ENCODE peak calls at places on chromosome 15, in eight cellular contexts. H is mucosa of descending colon; E is iPS DF 6.9; W is uterus; T is body of pancreas; S is effector memory CD4-positive, alpha-beta T cell; B is HCT116; R is suprapubic skin. A is an unnamed sample. For H3K4me1 and H3K9me3, the result is how much of the 10 kb centered on the place peaks cover.

GRCh38 chr15:59290311-59291213 is 82.1 kb downstream of the MYO1E start:
- DNase-seq in H (no peak), E (no peak), W (no peak), T (no peak), S (no peak), B (no peak), R (no peak), A (no peak)

GRCh38 chr15:90667063-90667754 is 49.9 kb upstream of the BLM start:
- DNase-seq in H (no peak), E (no peak), W (no peak), T (no peak), S (no peak), B (no peak), R (no peak), A (no peak)

GRCh38 chr15:34701536-34701935 is 53.3 kb downstream of the GJD2 start:
- DNase-seq in H (no peak), E (no peak), W (no peak), T (no peak), S (no peak), B (no peak), R (no peak), A (no peak)

GRCh38 chr15:83365370-83365938 is 81.0 kb upstream of the BNC1 start:
- DNase-seq in H (no peak), E (no peak), W (peak), T (no peak), S (no peak), B (peak), R (no peak), A (no peak)

GRCh38 chr15:56736308-56736707 is 3.0 kb upstream of the ZNF280D start:
- DNase-seq in H (no peak), E (no peak), W (no peak), T (no peak), S (no peak), B (no peak), R (no peak), A (no peak)

GRCh38 chr15:65060641-65061397 is 7.0 kb downstream of the RASL12 start:
- DNase-seq in H (no peak), E (no peak), W (no peak), T (no peak), S (no peak), B (no peak), R (peak), A (peak)

GRCh38 chr15:70171224-70171886 is 73.6 kb upstream of the TLE3 start:
- DNase-seq in H (no peak), E (no peak), W (no peak), T (no peak), S (no peak), B (no peak), R (no peak), A (no peak)

GRCh38 chr15:57537951-57538506 is 53.7 kb upstream of the MYZAP start:
- DNase-seq in H (no peak), E (no peak), W (no peak), T (no peak), S (no peak), B (no peak), R (no peak), A (no peak)

GRCh38 chr15:70613259-70613658 is 150.1 kb downstream of the UACA start:
- DNase-seq in H (no peak), E (no peak), W (no peak), T (no peak), S (no peak), B (no peak), R (no peak), A (no peak)

GRCh38 chr15:31459011-31459748 is 132.5 kb downstream of the KLF13 start:
- DNase-seq in H (no peak), E (no peak), W (no peak), T (no peak), S (no peak), B (no peak), R (peak), A (no peak)

GRCh38 chr15:22888120-22888859 is 49.8 kb downstream of the NIPA2 start:
- DNase-seq in H (no peak), E (no peak), W (no peak), T (no peak), S (no peak), B (no peak), R (peak), A (no peak)

GRCh38 chr15:101240364-101240763 is 11.5 kb downstream of the CHSY1 start:
- DNase-seq in H (no peak), E (no peak), W (no peak), T (no peak), S (no peak), B (no peak), R (no peak), A (no peak)

GRCh38 chr15:78909791-78910228 is 35.0 kb downstream of the CTSH start:
- DNase-seq in H (no peak), E (peak), W (no peak), T (peak), S (no peak), B (peak), R (no peak), A (no peak)

GRCh38 chr15:85533949-85534543 is 153.6 kb downstream of the AKAP13 start:
- DNase-seq in H (no peak), E (no peak), W (no peak), T (no peak), S (no peak), B (no peak), R (no peak), A (no peak)

GRCh38 chr15:29262738-29263137 is 6.9 kb downstream of the NSMCE3 start:
- DNase-seq in H (no peak), E (no peak), W (no peak), T (no peak), S (no peak), B (no peak), R (no peak), A (no peak)

GRCh38 chr15:28086175-28086703 is 12.9 kb downstream of the OCA2 start:
- DNase-seq in H (no peak), E (no peak), W (no peak), T (peak), S (no peak), B (peak), R (no peak), A (no peak)

GRCh38 chr15:27872355-27872754 is 226.8 kb downstream of the OCA2 start:
- DNase-seq in H (no peak), E (no peak), W (no peak), T (no peak), S (no peak), B (no peak), R (no peak), A (no peak)

GRCh38 chr15:82531496-82532382 is 8.5 kb downstream of the RPS17 start:
- DNase-seq in H (no peak), E (no peak), W (no peak), T (no peak), S (no peak), B (no peak), R (no peak), A (no peak)

GRCh38 chr15:68154923-68155559 is 50.1 kb downstream of the CALML4 start:
- DNase-seq in H (no peak), E (peak), W (peak), T (peak), S (no peak), B (peak), R (no peak), A (no peak)

GRCh38 chr15:100123611-100124010 is 218.2 kb downstream of the ADAMTS17 start:
- DNase-seq in H (no peak), E (no peak), W (no peak), T (no peak), S (no peak), B (no peak), R (no peak), A (peak)

GRCh38 chr15:95059346-95059905 is 828.1 kb downstream of the MCTP2 start:
- DNase-seq in H (no peak), E (no peak), W (no peak), T (no peak), S (no peak), B (no peak), R (no peak), A (no peak)

GRCh38 chr15:80343610-80344009 is 60.6 kb upstream of the ARNT2 start:
- DNase-seq in H (no peak), E (no peak), W (peak), T (peak), S (no peak), B (no peak), R (no peak), A (no peak)

GRCh38 chr15:58572521-58572920 is 140.7 kb downstream of the LIPC start:
- DNase-seq in H (no peak), E (no peak), W (no peak), T (no peak), S (no peak), B (no peak), R (no peak), A (no peak)

GRCh38 chr15:56608140-56608778 is 125.0 kb downstream of the ZNF280D start:
- DNase-seq in H (no peak), E (no peak), W (no peak), T (no peak), S (no peak), B (no peak), R (no peak), A (no peak)

GRCh38 chr15:100429116-100429728 is 87.4 kb upstream of the ADAMTS17 start:
- DNase-seq in H (no peak), E (no peak), W (peak), T (peak), S (no peak), B (no peak), R (no peak), A (no peak)

GRCh38 chr15:57348081-57348480 is 28.2 kb upstream of the CGNL1 start:
- DNase-seq in H (no peak), E (no peak), W (no peak), T (no peak), S (no peak), B (no peak), R (no peak), A (no peak)

GRCh38 chr15:58627046-58627445 is 122.5 kb downstream of the ADAM10 start:
- DNase-seq in H (no peak), E (no peak), W (no peak), T (no peak), S (no peak), B (no peak), R (no peak), A (no peak)

GRCh38 chr15:35583863-35584528 is 38.0 kb upstream of the DPH6 start:
- DNase-seq in H (no peak), E (no peak), W (peak), T (no peak), S (no peak), B (no peak), R (no peak), A (no peak)

GRCh38 chr15:50355980-50356379 is 982 bp upstream of the GABPB1 start:
- DNase-seq in H (no peak), E (no peak), W (no peak), T (no peak), S (no peak), B (no peak), R (no peak), A (no peak)

GRCh38 chr15:69119016-69119415 is 41.4 kb upstream of the GLCE start:
- DNase-seq in H (no peak), E (no peak), W (no peak), T (no peak), S (no peak), B (no peak), R (no peak), A (no peak)

GRCh38 chr15:90095521-90095959 is 6.7 kb downstream of the IDH2 start:
- DNase-seq in H (peak), E (no peak), W (no peak), T (peak), S (no peak), B (no peak), R (no peak), A (peak)

GRCh38 chr15:101172421-101173097 is 79.3 kb downstream of the CHSY1 start:
- DNase-seq in H (no peak), E (no peak), W (no peak), T (no peak), S (no peak), B (no peak), R (peak), A (no peak)

GRCh38 chr15:79349526-79349925 is 38.6 kb downstream of the TMED3 start:
- DNase-seq in H (no peak), E (no peak), W (no peak), T (no peak), S (no peak), B (no peak), R (no peak), A (no peak)

GRCh38 chr15:96693990-96694517 is 363.6 kb downstream of the NR2F2 start:
- DNase-seq in H (no peak), E (no peak), W (no peak), T (no peak), S (no peak), B (no peak), R (no peak), A (no peak)

GRCh38 chr15:98801234-98801561 is 152.9 kb downstream of the IGF1R start:
- DNase-seq in H (no peak), E (no peak), W (no peak), T (no peak), S (no peak), B (no peak), R (no peak), A (no peak)

GRCh38 chr15:82677720-82678323 is 30.7 kb upstream of the CPEB1 start:
- DNase-seq in H (no peak), E (no peak), W (no peak), T (no peak), S (no peak), B (no peak), R (no peak), A (peak)

GRCh38 chr15:48667701-48668100 is 22.2 kb upstream of the FBN1 start:
- DNase-seq in H (no peak), E (no peak), W (no peak), T (no peak), S (no peak), B (no peak), R (no peak), A (no peak)

DNA sequence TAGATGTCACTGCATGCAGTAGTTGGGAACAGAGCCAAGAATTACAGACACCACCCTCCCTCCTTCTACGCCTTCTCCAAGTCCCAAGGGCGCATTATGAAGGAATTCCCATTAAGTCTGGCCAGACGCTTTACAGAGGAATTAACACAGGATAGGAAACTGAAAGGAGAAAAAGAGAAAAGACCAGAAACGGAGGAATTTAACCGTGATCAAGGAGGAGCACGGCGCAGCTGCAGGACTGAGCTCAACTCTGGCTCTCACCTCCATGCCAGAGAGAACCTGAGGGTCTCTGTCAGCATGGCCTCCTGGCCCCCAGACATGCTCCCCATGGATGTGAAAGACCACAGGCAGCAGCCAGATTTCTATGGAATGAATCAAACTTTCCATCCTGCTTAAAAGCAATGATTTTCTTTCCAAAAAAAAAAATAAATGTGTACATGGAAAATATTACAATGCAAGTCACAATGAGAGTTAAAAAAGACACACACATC is 13.7 kb downstream of the ATP10A start:
- DNase-seq in H (no peak), E (no peak), W (no peak), T (no peak), S (no peak), B (no peak), R (no peak), A (peak)
- H3K4me1 ChIP-seq in H (under half), E (under half), W (under half), T (under half), S (half or more), B (under half), R (under half), A (under half)

GRCh38 chr15:25052191-25052999 is 97.6 kb downstream of the SNRPN start:
- DNase-seq in H (peak), E (no peak), W (peak), T (no peak), S (no peak), B (no peak), R (no peak), A (peak)
- H3K9me3 ChIP-seq in H (half or more), E (under half), W (half or more), T (half or more), S (half or more), B (under half), R (half or more), A (half or more)

DNA sequence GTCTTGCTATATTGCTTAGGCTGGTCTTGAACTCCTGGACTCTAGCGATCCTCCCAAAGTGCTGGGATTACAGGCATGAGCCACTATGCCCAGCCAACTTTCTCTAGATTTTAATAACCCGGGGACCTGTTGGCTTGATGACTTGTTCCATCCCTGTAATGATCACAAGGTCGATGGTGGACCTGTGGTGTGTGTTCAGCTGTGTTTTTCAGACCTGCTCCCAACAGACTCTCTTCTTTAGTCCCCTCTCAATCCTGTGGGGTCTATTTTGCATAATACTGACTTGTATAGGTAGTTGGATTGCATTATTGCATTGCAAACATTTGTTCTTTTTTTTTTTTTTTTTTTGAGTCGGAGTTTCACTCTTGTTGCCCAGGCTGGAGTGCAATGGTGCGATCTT is 1.9 kb downstream of the MAP2K1 start:
- DNase-seq in H (no peak), E (no peak), W (no peak), T (no peak), S (no peak), B (no peak), R (no peak), A (no peak)
- H3K4me3 ChIP-seq in H (no peak), E (no peak), W (no peak), T (no peak), S (no peak), B (peak), R (peak), A (peak)

DNA sequence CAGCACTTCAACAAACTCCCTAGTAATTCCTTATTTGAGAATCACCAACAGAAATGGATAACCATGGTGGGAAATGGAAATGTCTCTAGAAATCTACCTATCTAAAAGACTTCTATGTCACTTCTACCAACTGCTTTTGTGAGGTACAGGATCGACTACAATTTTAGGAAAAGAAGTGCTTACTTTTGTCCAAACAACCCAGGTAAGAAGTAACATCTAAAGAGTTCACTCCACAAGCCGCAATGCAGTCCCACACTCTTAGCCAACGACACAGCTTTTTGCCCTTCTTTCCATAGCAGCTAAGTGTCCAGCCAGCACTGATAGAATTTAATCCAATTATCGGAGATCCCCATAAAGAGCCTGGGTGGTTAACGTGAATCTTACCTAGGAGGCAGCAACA is 28.1 kb downstream of the ANXA2 start:
- DNase-seq in H (no peak), E (no peak), W (no peak), T (no peak), S (no peak), B (no peak), R (no peak), A (no peak)
- H3K4me1 ChIP-seq in H (under half), E (under half), W (under half), T (under half), S (under half), B (half or more), R (half or more), A (under half)

DNA sequence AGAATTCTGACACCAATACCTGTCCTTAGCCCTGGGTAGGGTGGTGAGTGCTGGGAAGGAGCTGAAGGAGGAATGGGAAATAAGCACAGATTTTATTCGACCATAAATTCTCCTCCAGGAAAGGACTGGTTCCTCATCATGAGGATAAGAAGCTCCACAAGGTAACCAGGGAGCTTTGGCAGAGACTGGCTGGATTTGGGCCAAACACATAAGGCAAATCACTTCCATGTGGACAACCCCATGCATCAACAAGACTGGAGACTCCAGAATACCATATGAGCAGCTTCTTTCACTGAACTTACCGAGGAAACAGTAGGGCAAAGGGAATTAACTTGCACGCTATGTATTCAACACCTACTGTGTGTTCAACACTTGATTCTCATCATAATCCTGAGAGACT is 312.5 kb downstream of the NTRK3 start:
- DNase-seq in H (no peak), E (no peak), W (peak), T (no peak), S (no peak), B (no peak), R (no peak), A (no peak)
- H3K9me3 ChIP-seq in H (under half), E (under half), W (under half), T (under half), S (under half), B (under half), R (under half), A (under half)

DNA sequence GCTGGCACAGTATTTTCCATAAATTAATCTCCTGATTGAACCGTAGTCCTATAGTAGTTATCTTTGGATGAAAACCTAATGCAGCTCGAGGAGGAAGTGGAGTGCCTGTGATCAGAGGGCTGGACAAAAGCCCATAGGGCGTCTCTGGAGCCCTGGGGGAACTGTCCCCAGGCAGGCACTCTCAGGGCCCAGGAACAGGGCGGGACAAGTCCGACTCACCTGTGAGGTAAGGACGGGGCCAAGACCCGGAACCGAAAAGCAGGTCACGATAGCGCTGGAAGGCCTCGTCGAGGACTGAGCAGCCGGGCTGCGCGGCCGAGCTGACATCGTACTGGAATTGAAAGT is 341 bp downstream of the HEXA start:
- DNase-seq in H (peak), E (no peak), W (no peak), T (peak), S (no peak), B (no peak), R (no peak), A (no peak)
- H3K4me3 ChIP-seq in H (peak), E (peak), W (peak), T (peak), S (peak), B (peak), R (peak), A (peak)

GRCh38 chr15:92288755-92289154 is 104.9 kb upstream of the ST8SIA2 start:
- DNase-seq in H (no peak), E (no peak), W (no peak), T (no peak), S (no peak), B (no peak), R (no peak), A (no peak)

DNA sequence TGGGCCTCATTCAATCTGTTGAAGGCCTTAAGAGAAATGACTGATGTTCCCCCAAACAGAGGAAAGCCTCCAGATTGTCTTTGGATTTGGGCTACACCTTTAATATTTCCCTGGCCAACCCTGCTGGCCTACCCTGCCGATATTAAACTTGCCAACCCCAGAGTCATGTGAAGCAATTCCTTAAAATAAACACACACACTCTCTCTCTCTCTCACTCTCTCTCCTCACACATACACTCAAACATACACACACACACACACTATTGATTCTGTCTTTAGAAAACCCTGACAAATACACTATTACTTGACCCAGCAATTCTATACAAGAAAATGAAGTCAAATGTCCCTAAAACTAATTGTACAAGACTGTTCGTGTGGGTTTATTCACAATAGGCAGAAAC is 109.9 kb upstream of the ST8SIA2 start:
- DNase-seq in H (no peak), E (no peak), W (no peak), T (no peak), S (no peak), B (no peak), R (no peak), A (no peak)
- H3K4me1 ChIP-seq in H (under half), E (under half), W (under half), T (under half), S (under half), B (under half), R (under half), A (under half)